ENCODE peak calls at places on chromosomes 2 and 18, in nine cellular contexts. U is germinal center; I is astrocyte of the spinal cord; T is stimulated activated naive B cell treated with anti-CD40 and anti-IgM and Interleukin-4, amounts not matched to agents 10 μg/mL and 1 μg/mL and 100 μg/mL, for 72 hours; M is non-pigmented ciliary epithelial cell; S is HS-27A; J is activated gamma-delta T cell treated with Interleukin-2 at 50 U/mL for 16 hours; P is AG09319; C is activated T-cell treated with anti-CD3 and anti-CD28 coated beads, Interleukin-2, amount 50 U/mL, for 72 hours. Z is an unnamed sample.

GRCh38 chr2:43323810-43324588 is 97.6 kb upstream of the ZFP36L2 start:
- DNase-seq in C (no peak), P (no peak), J (no peak), S (no peak), T (no peak), I (no peak), M (no peak), U (no peak), Z (no peak)

GRCh38 chr2:226207671-226208070 is 591.9 kb downstream of the IRS1 start:
- DNase-seq in U (no peak), I (no peak), C (no peak), P (no peak), M (no peak), T (no peak), J (no peak), S (no peak), Z (no peak)

GRCh38 chr18:5180254-5180653 is 16.8 kb downstream of the AKAIN1 start:
- DNase-seq in J (no peak), M (no peak), U (no peak), T (no peak), S (no peak), I (no peak), C (no peak), P (no peak), Z (no peak)

GRCh38 chr2:31270136-31270535 is 36.2 kb downstream of the EHD3 start:
- DNase-seq in C (no peak), M (no peak), T (no peak), I (peak), S (no peak), J (no peak), P (peak), U (no peak), Z (no peak)

GRCh38 chr2:234770715-234771141 is 181.1 kb upstream of the SH3BP4 start:
- DNase-seq in T (no peak), J (no peak), U (no peak), S (no peak), M (no peak), P (no peak), C (no peak), I (no peak), Z (no peak)

GRCh38 chr2:46849080-46849715 is 66.4 kb downstream of the MCFD2 start:
- DNase-seq in S (no peak), C (no peak), J (no peak), T (no peak), M (no peak), P (no peak), U (no peak), I (peak), Z (peak)

GRCh38 chr2:66982766-66983165 is 414.4 kb upstream of the ETAA1 start:
- DNase-seq in S (no peak), M (no peak), C (no peak), U (no peak), P (no peak), T (no peak), J (no peak), I (no peak), Z (peak)

GRCh38 chr2:44515416-44515815 is 153.7 kb downstream of the CAMKMT start:
- DNase-seq in I (no peak), C (no peak), P (no peak), J (no peak), U (no peak), S (no peak), M (no peak), T (no peak), Z (peak)

GRCh38 chr18:77056399-77057015 is 76.1 kb downstream of the MBP start:
- DNase-seq in J (no peak), P (no peak), T (no peak), S (no peak), M (no peak), C (no peak), I (no peak), U (no peak), Z (no peak)

GRCh38 chr2:105929506-105929905 is 184.8 kb downstream of the NCK2 start:
- DNase-seq in U (no peak), J (peak), S (no peak), I (no peak), C (peak), T (no peak), P (no peak), M (no peak), Z (peak)

GRCh38 chr18:22828171-22828570 is 105.0 kb upstream of the RBBP8 start:
- DNase-seq in S (no peak), U (no peak), I (peak), P (no peak), J (no peak), T (no peak), C (no peak), M (peak), Z (peak)

GRCh38 chr18:40346146-40346545 is 1608.9 kb upstream of the PIK3C3 start:
- DNase-seq in U (no peak), P (no peak), J (no peak), I (no peak), T (no peak), M (no peak), S (no peak), C (no peak), Z (no peak)

GRCh38 chr18:14189858-14190257 is 57.6 kb upstream of the ZNF519 start:
- DNase-seq in M (peak), U (no peak), P (peak), C (peak), I (peak), T (no peak), S (peak), J (no peak), Z (peak)

GRCh38 chr2:33013684-33014110 is 66.9 kb downstream of the LTBP1 start:
- DNase-seq in P (no peak), M (no peak), I (peak), C (no peak), J (no peak), T (no peak), U (no peak), S (no peak), Z (peak)

Z was measured in fibroblast of pulmonary artery.